ENCODE peak calls at places on chromosome 6, in six cellular contexts. R is GM23248, Q is fibroblast of lung, L is neural progenitor cell, A is SK-N-MC, W is neuronal stem cell. C is an unnamed sample.

GRCh38 chr6:75633045-75633444 is 31.4 kb downstream of the SENP6 start:
- DNase-seq in R (no peak), Q (no peak), L (no peak), A (no peak), W (no peak), C (no peak)

GRCh38 chr6:135672256-135672655 is 174.7 kb upstream of the AHI1 start:
- DNase-seq in R (no peak), Q (no peak), L (no peak), A (no peak), W (no peak), C (no peak)

GRCh38 chr6:37792457-37793039 is 27.0 kb upstream of the ZFAND3 start:
- DNase-seq in R (peak; percentile 10), Q (no peak), L (no peak), A (no peak), W (no peak), C (no peak)

GRCh38 chr6:105611606-105612005 is 208.7 kb upstream of the PREP start:
- DNase-seq in R (peak; percentile 39), Q (no peak), L (no peak), A (no peak), W (no peak), C (no peak)

GRCh38 chr6:148186916-148187315 is 155.7 kb upstream of the SASH1 start:
- DNase-seq in R (no peak), Q (no peak), L (no peak), A (no peak), W (no peak), C (no peak)

GRCh38 chr6:24064106-24064505 is 61.9 kb upstream of the NRSN1 start:
- DNase-seq in R (peak; percentile 41), Q (peak; percentile 10), L (peak; percentile 50), A (no peak), W (peak; percentile 33), C (peak; percentile 74)

GRCh38 chr6:129866256-129866655 is 5.1 kb upstream of the TMEM244 start:
- DNase-seq in R (no peak), Q (no peak), L (no peak), A (no peak), W (no peak), C (no peak)

GRCh38 chr6:81401970-81402690 is 350.4 kb downstream of the TENT5A start:
- DNase-seq in R (peak; percentile 65), Q (peak; percentile 90), L (no peak), A (no peak), W (no peak), C (no peak)

GRCh38 chr6:42440027-42440426 is 11.7 kb downstream of the TRERF1 start:
- DNase-seq in R (no peak), Q (no peak), L (no peak), A (no peak), W (no peak), C (no peak)

GRCh38 chr6:107819976-107820551 is 4.0 kb downstream of the SCML4 start:
- DNase-seq in R (peak; percentile 71), Q (no peak), L (peak; percentile 81), A (no peak), W (peak; percentile 44), C (no peak)

GRCh38 chr6:27096834-27097511 is 150.5 kb upstream of the PRSS16 start:
- DNase-seq in R (peak; percentile 63), Q (peak; percentile 77), L (peak; percentile 28), A (no peak), W (no peak), C (no peak)

GRCh38 chr6:41716516-41717446 is 18.6 kb downstream of the TFEB start:
- DNase-seq in R (peak; percentile 27), Q (no peak), L (no peak), A (no peak), W (no peak), C (no peak)

GRCh38 chr6:26211963-26212362 is 124.7 kb downstream of the HFE start:
- DNase-seq in R (no peak), Q (no peak), L (no peak), A (no peak), W (no peak), C (peak; percentile 50)

GRCh38 chr6:41577865-41578713 is 31.9 kb downstream of the FOXP4 start:
- DNase-seq in R (peak; percentile 67), Q (peak; percentile 68), L (peak; percentile 88), A (no peak), W (peak; percentile 89), C (peak; percentile 73)

GRCh38 chr6:111720931-111721496 is 115.3 kb upstream of the TRAF3IP2 start:
- DNase-seq in R (no peak), Q (no peak), L (no peak), A (no peak), W (no peak), C (no peak)

GRCh38 chr6:17638212-17638611 is 38.1 kb downstream of the FAM8A1 start:
- DNase-seq in R (no peak), Q (no peak), L (no peak), A (no peak), W (no peak), C (no peak)

GRCh38 chr6:7542878-7543394 is 1.5 kb downstream of the DSP start:
- DNase-seq in R (peak; percentile 96), Q (peak; percentile 41), L (peak; percentile 88), A (no peak), W (no peak), C (peak; percentile 9)

GRCh38 chr6:167079853-167080297 is 43.0 kb upstream of the CCR6 start:
- DNase-seq in R (no peak), Q (no peak), L (no peak), A (no peak), W (no peak), C (peak; percentile 66)

GRCh38 chr6:18585032-18585573 is 198.0 kb downstream of the RNF144B start:
- DNase-seq in R (peak; percentile 90), Q (peak; percentile 90), L (no peak), A (no peak), W (no peak), C (no peak)

GRCh38 chr6:2651966-2652365 is 98.8 kb downstream of the MYLK4 start:
- DNase-seq in R (no peak), Q (no peak), L (no peak), A (no peak), W (no peak), C (no peak)

GRCh38 chr6:168160506-168161370 is 81.7 kb upstream of the FRMD1 start:
- DNase-seq in R (no peak), Q (no peak), L (no peak), A (no peak), W (no peak), C (no peak)

GRCh38 chr6:31659649-31660223 is 842 bp downstream of the C6orf47 start:
- DNase-seq in R (peak; percentile 64), Q (peak; percentile 38), L (peak; percentile 37), A (no peak), W (no peak), C (peak; percentile 81)

GRCh38 chr6:168895102-168895812 is 358.4 kb downstream of the THBS2 start:
- DNase-seq in R (peak; percentile 87), Q (peak; percentile 52), L (peak; percentile 80), A (peak; percentile 28), W (peak; percentile 44), C (peak; percentile 91)

DNA sequence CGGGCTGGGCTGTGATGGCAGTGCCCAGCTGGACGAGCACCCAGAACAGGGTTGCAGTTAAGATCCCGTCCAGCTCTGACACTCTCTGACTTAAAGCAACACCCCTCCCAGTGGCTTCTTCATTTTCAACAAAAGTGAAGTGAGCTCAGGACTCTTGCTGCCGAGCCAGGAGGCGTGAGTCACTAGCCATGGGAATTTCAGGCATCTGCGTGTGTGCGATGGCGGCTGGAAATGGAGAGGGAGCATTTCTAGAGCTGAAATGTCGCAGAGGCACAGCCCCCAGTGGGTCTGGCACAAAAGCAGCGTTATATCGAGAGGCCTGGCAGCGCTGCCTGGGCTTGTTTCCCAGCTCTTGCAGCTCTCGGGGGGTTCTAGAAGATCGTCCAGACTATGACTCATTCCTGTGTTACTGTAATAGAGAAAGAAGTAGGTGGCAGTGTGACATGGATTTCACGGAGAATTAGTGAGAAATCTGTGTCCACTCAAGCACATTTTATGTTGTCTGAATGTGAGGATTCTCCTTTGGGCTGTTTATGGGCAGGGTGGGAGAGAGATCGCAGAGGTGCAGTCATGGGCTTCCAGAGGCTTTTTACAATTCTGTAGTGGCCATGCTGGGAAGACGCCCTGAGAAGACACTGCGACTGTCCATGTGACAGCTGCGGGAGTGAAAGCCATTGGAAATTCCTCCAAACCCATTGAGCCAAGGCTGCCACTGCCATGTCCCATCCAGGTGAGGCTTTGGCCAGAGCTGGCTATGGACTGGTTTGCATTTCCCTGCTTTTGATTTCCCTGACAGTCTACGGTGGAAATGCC is 216.7 kb upstream of the ECI2 start:
- DNase-seq in R (peak; percentile 98), Q (peak; percentile 96), L (peak; percentile 14), A (no peak), W (no peak), C (no peak)
- H3K9ac ChIP-seq in R (peak overlapping the region; percentile 79), Q (peak overlapping the region; percentile 40), L (no peak overlapping the region), A (no peak overlapping the region), W (no peak overlapping the region), C (no peak overlapping the region)

DNA sequence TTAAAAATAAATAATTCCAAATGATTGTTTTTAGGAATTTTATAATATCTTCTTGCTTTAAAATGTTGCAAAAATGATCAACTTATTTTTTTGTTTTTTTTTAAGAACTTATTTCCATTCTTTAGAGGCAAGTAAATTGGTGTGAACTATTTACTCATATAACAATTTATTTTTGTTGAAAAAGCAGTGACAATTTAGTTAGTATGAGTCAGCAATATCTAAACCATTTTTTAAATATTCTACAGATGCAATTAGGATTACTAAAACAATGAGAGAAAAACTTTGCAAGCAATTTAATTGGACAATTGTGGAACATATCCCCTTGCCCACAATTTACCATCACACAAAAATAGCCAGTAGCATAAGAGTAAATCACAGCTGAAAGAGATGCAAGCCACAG is 319.5 kb downstream of the MEI4 start:
- DNase-seq in R (no peak), Q (no peak), L (no peak), A (no peak), W (no peak), C (no peak)
- H3K9me3 ChIP-seq in R (peaks cover 5% of the 10 kb centered on the region), Q (no peaks in the 10 kb centered on the region), L (no peaks in the 10 kb centered on the region), A (no peaks in the 10 kb centered on the region), W (no peaks in the 10 kb centered on the region), C (peaks cover 34% of the 10 kb centered on the region)

GRCh38 chr6:158110986-158111385 is 57.1 kb downstream of the SERAC1 start:
- DNase-seq in R (no peak), Q (no peak), L (no peak), A (no peak), W (no peak), C (no peak)

GRCh38 chr6:158115102-158115501 is 53.0 kb downstream of the SERAC1 start:
- DNase-seq in R (no peak), Q (no peak), L (no peak), A (no peak), W (no peak), C (no peak)

GRCh38 chr6:158109744-158110143 is 58.3 kb downstream of the SERAC1 start:
- DNase-seq in R (peak; percentile 12), Q (no peak), L (no peak), A (no peak), W (no peak), C (no peak)

GRCh38 chr6:158115508-158115907 is 52.6 kb downstream of the SERAC1 start:
- DNase-seq in R (no peak), Q (no peak), L (no peak), A (no peak), W (no peak), C (no peak)

GRCh38 chr6:158111987-158112386 is 56.1 kb downstream of the SERAC1 start:
- DNase-seq in R (no peak), Q (no peak), L (no peak), A (no peak), W (no peak), C (no peak)
- H3K36me3 ChIP-seq in R (peaks cover 19% of the 10 kb centered on the region), Q (no peaks in the 10 kb centered on the region), L (no peaks in the 10 kb centered on the region), A (peaks cover 3% of the 10 kb centered on the region), W (peaks cover 13% of the 10 kb centered on the region), C (no peaks in the 10 kb centered on the region)

GRCh38 chr6:125099211-125100017 is 54.2 kb upstream of the TPD52L1 start:
- DNase-seq in R (peak; percentile 82), Q (peak; percentile 71), L (peak; percentile 72), A (no peak), W (peak; percentile 48), C (peak; percentile 48)
- H3K9ac ChIP-seq in R (peak overlapping the region; percentile 64), Q (peak overlapping the region; percentile 46), L (no peak overlapping the region), A (no peak overlapping the region), W (peak overlapping the region; percentile 94), C (no peak overlapping the region)